ENCODE peak calls at places on chromosome 18, in nine cellular contexts. One of them, this sample, is unnamed.
A peak's percentile ranks its signal among the peaks of the same experiment; 100 is the strongest.

GRCh38 chr18:67504739-67505138 is 11.8 kb downstream of the DSEL start:
- DNase-seq in Caco-2: no peak
- DNase-seq in DND-41: no peak
- DNase-seq in cardiac muscle cell: no peak
- DNase-seq in CD8-positive, alpha-beta memory T cell: no peak
- DNase-seq in pancreas: no peak
- DNase-seq in prostate gland: no peak
- DNase-seq in psoas muscle: no peak
- DNase-seq in right atrium auricular region: no peak
- DNase-seq in this sample: no peak

GRCh38 chr18:48772457-48772856 is 178.3 kb downstream of the SMAD7 start:
- DNase-seq in prostate gland: no peak
- DNase-seq in pancreas: no peak
- DNase-seq in cardiac muscle cell: no peak
- DNase-seq in right atrium auricular region: no peak
- DNase-seq in psoas muscle: no peak
- DNase-seq in DND-41: no peak
- DNase-seq in Caco-2: no peak
- DNase-seq in CD8-positive, alpha-beta memory T cell: no peak
- DNase-seq in this sample: no peak

GRCh38 chr18:10927980-10928605 is 221.3 kb downstream of the PIEZO2 start:
- DNase-seq in Caco-2: no peak
- DNase-seq in pancreas: no peak
- DNase-seq in DND-41: no peak
- DNase-seq in cardiac muscle cell: no peak
- DNase-seq in right atrium auricular region: no peak
- DNase-seq in psoas muscle: no peak
- DNase-seq in prostate gland: no peak
- DNase-seq in CD8-positive, alpha-beta memory T cell: no peak
- DNase-seq in this sample: no peak

GRCh38 chr18:57243624-57244179 is 96.8 kb downstream of the BOD1L2 start:
- DNase-seq in prostate gland: no peak
- DNase-seq in Caco-2: peak; percentile 35
- DNase-seq in pancreas: no peak
- DNase-seq in cardiac muscle cell: no peak
- DNase-seq in psoas muscle: no peak
- DNase-seq in CD8-positive, alpha-beta memory T cell: no peak
- DNase-seq in DND-41: no peak
- DNase-seq in right atrium auricular region: no peak
- DNase-seq in this sample: no peak

GRCh38 chr18:67260841-67261240 is 255.7 kb downstream of the DSEL start:
- DNase-seq in pancreas: no peak
- DNase-seq in psoas muscle: no peak
- DNase-seq in Caco-2: no peak
- DNase-seq in DND-41: no peak
- DNase-seq in prostate gland: no peak
- DNase-seq in cardiac muscle cell: no peak
- DNase-seq in CD8-positive, alpha-beta memory T cell: no peak
- DNase-seq in right atrium auricular region: no peak
- DNase-seq in this sample: no peak

GRCh38 chr18:11884396-11885030 is 23.6 kb downstream of the MPPE1 start:
- DNase-seq in prostate gland: no peak
- DNase-seq in cardiac muscle cell: no peak
- DNase-seq in CD8-positive, alpha-beta memory T cell: no peak
- DNase-seq in pancreas: no peak
- DNase-seq in Caco-2: no peak
- DNase-seq in right atrium auricular region: no peak
- DNase-seq in psoas muscle: no peak
- DNase-seq in DND-41: no peak
- DNase-seq in this sample: no peak

GRCh38 chr18:48819781-48820482 is 130.8 kb downstream of the SMAD7 start:
- DNase-seq in cardiac muscle cell: no peak
- DNase-seq in psoas muscle: no peak
- DNase-seq in Caco-2: no peak
- DNase-seq in pancreas: no peak
- DNase-seq in DND-41: no peak
- DNase-seq in CD8-positive, alpha-beta memory T cell: no peak
- DNase-seq in prostate gland: no peak
- DNase-seq in right atrium auricular region: peak; percentile 57
- DNase-seq in this sample: no peak

GRCh38 chr18:3148930-3149535 is 70.7 kb downstream of the MYOM1 start:
- DNase-seq in pancreas: no peak
- DNase-seq in psoas muscle: no peak
- DNase-seq in right atrium auricular region: no peak
- DNase-seq in DND-41: no peak
- DNase-seq in Caco-2: no peak
- DNase-seq in prostate gland: no peak
- DNase-seq in CD8-positive, alpha-beta memory T cell: no peak
- DNase-seq in cardiac muscle cell: no peak
- DNase-seq in this sample: no peak

GRCh38 chr18:9209230-9209629 is 72.6 kb downstream of the ANKRD12 start:
- DNase-seq in Caco-2: no peak
- DNase-seq in right atrium auricular region: no peak
- DNase-seq in pancreas: no peak
- DNase-seq in prostate gland: no peak
- DNase-seq in psoas muscle: no peak
- DNase-seq in CD8-positive, alpha-beta memory T cell: no peak
- DNase-seq in cardiac muscle cell: no peak
- DNase-seq in DND-41: no peak
- DNase-seq in this sample: no peak

GRCh38 chr18:23284629-23285028 is 149.3 kb downstream of the CABLES1 start:
- DNase-seq in cardiac muscle cell: no peak
- DNase-seq in CD8-positive, alpha-beta memory T cell: no peak
- DNase-seq in Caco-2: no peak
- DNase-seq in pancreas: no peak
- DNase-seq in psoas muscle: no peak
- DNase-seq in prostate gland: no peak
- DNase-seq in right atrium auricular region: no peak
- DNase-seq in DND-41: no peak
- DNase-seq in this sample: no peak

GRCh38 chr18:916562-916961 is 11.9 kb downstream of the ADCYAP1 start:
- DNase-seq in pancreas: no peak
- DNase-seq in DND-41: no peak
- DNase-seq in psoas muscle: no peak
- DNase-seq in cardiac muscle cell: no peak
- DNase-seq in Caco-2: no peak
- DNase-seq in CD8-positive, alpha-beta memory T cell: no peak
- DNase-seq in right atrium auricular region: no peak
- DNase-seq in prostate gland: no peak
- DNase-seq in this sample: no peak

GRCh38 chr18:24397131-24397693 is 412 bp downstream of the OSBPL1A start:
- DNase-seq in prostate gland: peak; percentile 67
- DNase-seq in psoas muscle: no peak
- DNase-seq in pancreas: no peak
- DNase-seq in right atrium auricular region: peak; percentile 76
- DNase-seq in DND-41: no peak
- DNase-seq in Caco-2: peak; percentile 35
- DNase-seq in CD8-positive, alpha-beta memory T cell: no peak
- DNase-seq in cardiac muscle cell: peak; percentile 56
- DNase-seq in this sample: no peak

GRCh38 chr18:61333746-61334490 is 688 bp downstream of the CDH20 start:
- DNase-seq in right atrium auricular region: no peak
- DNase-seq in DND-41: no peak
- DNase-seq in psoas muscle: no peak
- DNase-seq in Caco-2: no peak
- DNase-seq in cardiac muscle cell: peak; percentile 51
- DNase-seq in pancreas: no peak
- DNase-seq in CD8-positive, alpha-beta memory T cell: no peak
- DNase-seq in prostate gland: no peak
- DNase-seq in this sample: no peak

GRCh38 chr18:10015288-10015701 is 101.5 kb downstream of the VAPA start:
- DNase-seq in DND-41: no peak
- DNase-seq in pancreas: no peak
- DNase-seq in Caco-2: peak; percentile 4
- DNase-seq in cardiac muscle cell: peak; percentile 36
- DNase-seq in prostate gland: no peak
- DNase-seq in CD8-positive, alpha-beta memory T cell: no peak
- DNase-seq in right atrium auricular region: peak; percentile 75
- DNase-seq in psoas muscle: no peak
- DNase-seq in this sample: no peak

GRCh38 chr18:48330016-48330991 is 78.9 kb downstream of the ZBTB7C start:
- DNase-seq in DND-41: no peak
- DNase-seq in Caco-2: peak; percentile 35
- DNase-seq in pancreas: no peak
- DNase-seq in CD8-positive, alpha-beta memory T cell: no peak
- DNase-seq in cardiac muscle cell: no peak
- DNase-seq in right atrium auricular region: no peak
- DNase-seq in psoas muscle: no peak
- DNase-seq in prostate gland: peak; percentile 56
- DNase-seq in this sample: no peak

GRCh38 chr18:62760403-62760734 is 45.0 kb downstream of the PHLPP1 start:
- DNase-seq in Caco-2: no peak
- DNase-seq in pancreas: no peak
- DNase-seq in prostate gland: no peak
- DNase-seq in cardiac muscle cell: no peak
- DNase-seq in psoas muscle: no peak
- DNase-seq in DND-41: no peak
- DNase-seq in CD8-positive, alpha-beta memory T cell: no peak
- DNase-seq in right atrium auricular region: no peak
- DNase-seq in this sample: no peak
- H3K4me1 ChIP-seq in Caco-2: no peaks in the 10 kb centered on the region
- H3K4me1 ChIP-seq in pancreas: peaks cover 28% of the 10 kb centered on the region
- H3K4me1 ChIP-seq in prostate gland: no peaks in the 10 kb centered on the region
- H3K4me1 ChIP-seq in cardiac muscle cell: peaks cover 5% of the 10 kb centered on the region
- H3K4me1 ChIP-seq in psoas muscle: peaks cover 9% of the 10 kb centered on the region
- H3K4me1 ChIP-seq in DND-41: no peaks in the 10 kb centered on the region
- H3K4me1 ChIP-seq in CD8-positive, alpha-beta memory T cell: no peaks in the 10 kb centered on the region
- H3K4me1 ChIP-seq in right atrium auricular region: no peaks in the 10 kb centered on the region
- H3K4me1 ChIP-seq in this sample: no peaks in the 10 kb centered on the region

DNA sequence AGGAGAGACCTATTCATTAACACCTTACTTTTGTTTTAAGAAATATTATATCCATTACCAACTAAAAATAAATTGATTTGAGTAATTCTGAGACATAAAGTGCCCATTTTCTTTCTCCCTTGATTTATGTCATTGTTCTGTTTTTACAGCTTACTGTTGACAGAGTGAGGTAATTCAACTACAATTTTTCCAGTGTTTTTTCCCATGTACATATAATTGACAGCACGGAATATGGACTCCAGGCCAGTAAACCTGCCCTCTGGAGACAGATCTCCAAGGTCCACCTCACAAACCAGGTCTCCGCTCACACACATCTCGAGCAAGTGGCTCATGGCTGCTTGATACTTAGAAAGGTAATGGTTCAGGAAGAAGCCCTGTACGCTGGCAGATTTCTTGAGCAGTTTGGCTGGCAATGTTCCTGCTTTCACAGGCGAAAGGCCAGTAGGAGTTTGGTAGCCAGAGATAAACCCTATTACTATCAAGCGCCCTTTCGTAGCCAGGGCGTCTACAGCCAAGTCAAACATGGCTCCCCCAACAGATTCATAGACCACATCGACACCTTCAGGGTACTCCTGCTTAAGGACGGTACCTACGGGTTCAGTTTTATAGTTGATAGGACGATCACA is 7.6 kb downstream of the PTGR3 start:
- DNase-seq in DND-41: no peak
- DNase-seq in cardiac muscle cell: no peak
- DNase-seq in prostate gland: no peak
- DNase-seq in Caco-2: no peak
- DNase-seq in psoas muscle: no peak
- DNase-seq in pancreas: no peak
- DNase-seq in CD8-positive, alpha-beta memory T cell: no peak
- DNase-seq in right atrium auricular region: no peak
- DNase-seq in this sample: no peak
- H3K4me3 ChIP-seq in DND-41: no peak overlapping the region
- H3K4me3 ChIP-seq in cardiac muscle cell: no peak overlapping the region
- H3K4me3 ChIP-seq in prostate gland: no peak overlapping the region
- H3K4me3 ChIP-seq in Caco-2: no peak overlapping the region
- H3K4me3 ChIP-seq in psoas muscle: peak overlapping the region; percentile 38
- H3K4me3 ChIP-seq in pancreas: no peak overlapping the region
- H3K4me3 ChIP-seq in CD8-positive, alpha-beta memory T cell: no peak overlapping the region
- H3K4me3 ChIP-seq in right atrium auricular region: no peak overlapping the region
- H3K4me3 ChIP-seq in this sample: no peak overlapping the region

GRCh38 chr18:79506191-79507075 is 110.7 kb downstream of the NFATC1 start:
- DNase-seq in CD8-positive, alpha-beta memory T cell: no peak
- DNase-seq in Caco-2: no peak
- DNase-seq in right atrium auricular region: peak; percentile 77
- DNase-seq in cardiac muscle cell: no peak
- DNase-seq in psoas muscle: peak; percentile 58
- DNase-seq in DND-41: no peak
- DNase-seq in prostate gland: no peak
- DNase-seq in pancreas: no peak
- DNase-seq in this sample: no peak
- H3K4me1 ChIP-seq in CD8-positive, alpha-beta memory T cell: peaks cover 40% of the 10 kb centered on the region
- H3K4me1 ChIP-seq in Caco-2: no peaks in the 10 kb centered on the region
- H3K4me1 ChIP-seq in right atrium auricular region: peaks cover 35% of the 10 kb centered on the region
- H3K4me1 ChIP-seq in cardiac muscle cell: peaks cover 18% of the 10 kb centered on the region
- H3K4me1 ChIP-seq in psoas muscle: peaks cover 27% of the 10 kb centered on the region
- H3K4me1 ChIP-seq in DND-41: peaks cover 6% of the 10 kb centered on the region
- H3K4me1 ChIP-seq in prostate gland: peaks cover 4% of the 10 kb centered on the region
- H3K4me1 ChIP-seq in pancreas: no peaks in the 10 kb centered on the region
- H3K4me1 ChIP-seq in this sample: peaks cover 57% of the 10 kb centered on the region

GRCh38 chr18:55301836-55302235 is 286.2 kb downstream of the TCF4 start:
- DNase-seq in prostate gland: no peak
- DNase-seq in pancreas: no peak
- DNase-seq in cardiac muscle cell: no peak
- DNase-seq in CD8-positive, alpha-beta memory T cell: no peak
- DNase-seq in right atrium auricular region: no peak
- DNase-seq in psoas muscle: no peak
- DNase-seq in Caco-2: no peak
- DNase-seq in DND-41: no peak
- DNase-seq in this sample: no peak

GRCh38 chr18:55300469-55301195 is 287.4 kb downstream of the TCF4 start:
- DNase-seq in Caco-2: no peak
- DNase-seq in DND-41: no peak
- DNase-seq in CD8-positive, alpha-beta memory T cell: no peak
- DNase-seq in pancreas: no peak
- DNase-seq in prostate gland: no peak
- DNase-seq in cardiac muscle cell: no peak
- DNase-seq in psoas muscle: peak; percentile 13
- DNase-seq in right atrium auricular region: no peak
- DNase-seq in this sample: no peak

GRCh38 chr18:55296761-55297160 is 291.2 kb downstream of the TCF4 start:
- DNase-seq in right atrium auricular region: no peak
- DNase-seq in pancreas: no peak
- DNase-seq in prostate gland: no peak
- DNase-seq in cardiac muscle cell: no peak
- DNase-seq in psoas muscle: no peak
- DNase-seq in Caco-2: no peak
- DNase-seq in DND-41: no peak
- DNase-seq in CD8-positive, alpha-beta memory T cell: no peak
- DNase-seq in this sample: no peak

GRCh38 chr18:55302337-55302833 is 285.6 kb downstream of the TCF4 start:
- DNase-seq in right atrium auricular region: no peak
- DNase-seq in prostate gland: no peak
- DNase-seq in CD8-positive, alpha-beta memory T cell: no peak
- DNase-seq in pancreas: no peak
- DNase-seq in Caco-2: no peak
- DNase-seq in psoas muscle: peak; percentile 18
- DNase-seq in DND-41: no peak
- DNase-seq in cardiac muscle cell: no peak
- DNase-seq in this sample: no peak

DNA sequence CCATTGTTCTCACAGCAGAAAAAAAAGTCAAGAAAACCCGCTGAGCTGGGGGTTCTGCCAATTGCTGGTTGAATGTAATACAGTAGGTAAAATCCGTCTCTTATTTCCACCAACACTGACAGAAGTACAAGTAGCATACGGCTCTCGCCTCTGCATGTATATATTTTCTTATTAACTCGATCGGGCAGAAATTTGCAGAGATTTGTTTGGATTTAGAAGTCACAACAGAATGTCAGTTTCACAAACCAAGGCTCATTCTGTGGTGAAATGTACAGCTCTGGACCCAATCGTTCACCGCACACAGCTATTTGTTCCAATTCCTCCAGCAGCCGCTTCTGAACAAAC is 286.8 kb downstream of the TCF4 start:
- DNase-seq in pancreas: no peak
- DNase-seq in psoas muscle: no peak
- DNase-seq in DND-41: no peak
- DNase-seq in cardiac muscle cell: no peak
- DNase-seq in right atrium auricular region: no peak
- DNase-seq in CD8-positive, alpha-beta memory T cell: no peak
- DNase-seq in Caco-2: no peak
- DNase-seq in prostate gland: no peak
- DNase-seq in this sample: no peak
- H3K4me3 ChIP-seq in pancreas: no peak overlapping the region
- H3K4me3 ChIP-seq in psoas muscle: peak overlapping the region; percentile 41
- H3K4me3 ChIP-seq in DND-41: no peak overlapping the region
- H3K4me3 ChIP-seq in cardiac muscle cell: no peak overlapping the region
- H3K4me3 ChIP-seq in right atrium auricular region: no peak overlapping the region
- H3K4me3 ChIP-seq in CD8-positive, alpha-beta memory T cell: no peak overlapping the region
- H3K4me3 ChIP-seq in Caco-2: no peak overlapping the region
- H3K4me3 ChIP-seq in prostate gland: no peak overlapping the region
- H3K4me3 ChIP-seq in this sample: no peak overlapping the region

This sample was measured in CD4-positive, alpha-beta memory T cell.